ENCODE peak calls at places on chromosomes 16 and 17, in eight cellular contexts. U is stimulated activated CD4-positive, alpha-beta T cell treated with anti-CD3 and anti-CD28 coated beads, TNF-alpha, amount 100 ng/mL, for 48 hours; O is RWPE1; Z is Jurkat, Clone E6-1; I is NCI-H2171 treated with DMSO at 0.1 percent for 48 hours; D is fibroblast of the aortic adventitia; A is cardiac muscle cell; L is effector CD8-positive, alpha-beta T cell. W is an unnamed sample.

GRCh38 chr16:64317601-64318000 is 804.3 kb downstream of the CDH11 start:
- DNase-seq in I (no peak), U (no peak), L (no peak), O (no peak), D (no peak), Z (no peak), A (no peak), W (no peak)

GRCh38 chr17:36598951-36599401 is 2.4 kb upstream of the MRM1 start:
- DNase-seq in O (no peak), I (no peak), U (no peak), A (no peak), Z (no peak), D (no peak), L (no peak), W (no peak)

GRCh38 chr16:9159839-9160550 is 68.6 kb downstream of the HAPSTR1 start:
- DNase-seq in A (peak; percentile 66), Z (peak; percentile 18), D (peak; percentile 69), I (peak; percentile 52), L (no peak), O (peak; percentile 59), U (peak; percentile 23), W (peak; percentile 35)

GRCh38 chr17:68432086-68432864 is 25.0 kb downstream of the WIPI1 start:
- DNase-seq in I (no peak), U (no peak), O (no peak), L (no peak), A (no peak), Z (no peak), D (no peak), W (no peak)

GRCh38 chr17:43171761-43172487 is 910 bp downstream of the NBR1 start:
- DNase-seq in D (peak; percentile 95), Z (no peak), A (peak; percentile 96), U (no peak), L (no peak), O (peak; percentile 84), I (peak; percentile 60), W (peak; percentile 100)

GRCh38 chr16:28895609-28896008 is 17.3 kb downstream of the ATP2A1 start:
- DNase-seq in I (no peak), D (no peak), Z (no peak), A (no peak), U (no peak), O (no peak), L (no peak), W (no peak)

GRCh38 chr16:72999541-73000019 is 48.3 kb downstream of the ZFHX3 start:
- DNase-seq in L (no peak), D (no peak), I (no peak), Z (no peak), U (no peak), O (no peak), A (no peak), W (no peak)

GRCh38 chr17:15262291-15263205 is 2.6 kb downstream of the PMP22 start:
- DNase-seq in L (no peak), D (peak; percentile 94), I (no peak), U (no peak), Z (no peak), O (peak; percentile 46), A (peak; percentile 89), W (peak; percentile 62)

GRCh38 chr16:62353355-62353754 is 317.1 kb upstream of the CDH8 start:
- DNase-seq in I (no peak), U (no peak), L (no peak), D (no peak), O (no peak), Z (no peak), A (no peak), W (no peak)

GRCh38 chr17:64006361-64007088 is 8.4 kb downstream of the PRR29 start:
- DNase-seq in D (peak; percentile 57), Z (no peak), U (no peak), I (no peak), O (no peak), L (no peak), A (peak; percentile 49), W (peak; percentile 61)

GRCh38 chr17:63419949-63420867 is 25.9 kb downstream of the CYB561 start:
- DNase-seq in U (no peak), L (no peak), O (no peak), Z (peak; percentile 66), D (no peak), A (peak; percentile 38), I (no peak), W (no peak)

GRCh38 chr17:49528966-49529365 is 33.9 kb downstream of the NGFR start:
- DNase-seq in A (no peak), L (no peak), Z (no peak), O (no peak), U (no peak), D (no peak), I (no peak), W (no peak)

GRCh38 chr16:51337662-51338061 is 186.6 kb upstream of the SALL1 start:
- DNase-seq in A (no peak), I (no peak), D (no peak), Z (no peak), O (no peak), L (no peak), U (no peak), W (no peak)

GRCh38 chr17:57949649-57950048 is 5.6 kb downstream of the CUEDC1 start:
- DNase-seq in A (no peak), Z (no peak), D (peak; percentile 60), U (no peak), O (no peak), I (no peak), L (no peak), W (no peak)

GRCh38 chr17:82930043-82930923 is 90.5 kb upstream of the ZNF750 start:
- DNase-seq in U (no peak), A (no peak), O (no peak), L (no peak), Z (no peak), D (no peak), I (no peak), W (no peak)

GRCh38 chr17:8909621-8910292 is 42.3 kb upstream of the PIK3R6 start:
- DNase-seq in L (no peak), Z (no peak), I (no peak), A (no peak), O (no peak), U (no peak), D (no peak), W (no peak)

GRCh38 chr17:30375661-30376060 is 3.1 kb upstream of the CPD start:
- DNase-seq in U (no peak), I (no peak), L (no peak), A (peak; percentile 52), O (no peak), Z (no peak), D (peak; percentile 33), W (no peak)

GRCh38 chr16:11613381-11614303 is 26.9 kb upstream of the LITAF start:
- DNase-seq in D (no peak), A (no peak), U (no peak), Z (no peak), L (no peak), O (peak; percentile 90), I (peak; percentile 73), W (no peak)

GRCh38 chr16:68257251-68257905 is 6.9 kb upstream of the SLC7A6 start:
- DNase-seq in I (peak; percentile 41), A (no peak), Z (peak; percentile 96), D (no peak), L (no peak), U (no peak), O (no peak), W (peak; percentile 35)

GRCh38 chr17:35731932-35732805 is 730 bp downstream of the RASL10B start:
- DNase-seq in I (peak; percentile 13), A (no peak), Z (no peak), O (no peak), U (no peak), L (no peak), D (no peak), W (no peak)

GRCh38 chr16:22063888-22064467 is 28.4 kb upstream of the VWA3A start:
- DNase-seq in A (no peak), U (no peak), I (no peak), Z (no peak), D (no peak), L (no peak), O (no peak), W (no peak)

GRCh38 chr17:16286947-16287562 is 66.2 kb downstream of the CENPV start:
- DNase-seq in O (no peak), I (no peak), A (peak; percentile 73), L (no peak), U (no peak), Z (no peak), D (peak; percentile 64), W (no peak)

GRCh38 chr17:74918906-74919305 is 4.1 kb downstream of the USH1G start:
- DNase-seq in D (no peak), I (no peak), L (no peak), U (no peak), Z (no peak), A (no peak), O (no peak), W (no peak)

GRCh38 chr16:2520097-2520783 is at the start of gene AMDHD2:
- DNase-seq in L (peak; percentile 83), O (peak; percentile 84), I (peak; percentile 78), Z (peak; percentile 67), A (peak; percentile 95), U (peak; percentile 79), D (peak; percentile 90), W (peak; percentile 80)

GRCh38 chr17:19244796-19245195 is 7.6 kb downstream of the EPN2 start:
- DNase-seq in O (no peak), U (no peak), D (no peak), L (no peak), Z (no peak), A (no peak), I (peak; percentile 75), W (no peak)

GRCh38 chr17:48456584-48456983 is 26.6 kb upstream of the SKAP1 start:
- DNase-seq in D (no peak), O (peak; percentile 4), A (no peak), U (no peak), L (no peak), I (no peak), Z (no peak), W (no peak)

GRCh38 chr17:45234641-45235040 is 13.0 kb downstream of the FMNL1 start:
- DNase-seq in D (no peak), L (peak; percentile 42), Z (peak; percentile 63), U (no peak), I (peak; percentile 58), A (no peak), O (no peak), W (no peak)

GRCh38 chr17:7909080-7909479 is 7.0 kb downstream of the RNF227 start:
- DNase-seq in D (no peak), U (no peak), Z (no peak), A (no peak), O (no peak), L (no peak), I (no peak), W (no peak)

GRCh38 chr17:4006745-4007211 is 42.5 kb upstream of the ATP2A3 start:
- DNase-seq in D (no peak), Z (peak; percentile 68), O (no peak), U (no peak), A (no peak), L (no peak), I (no peak), W (no peak)

GRCh38 chr17:50114849-50115357 is 15.1 kb downstream of the SAMD14 start:
- DNase-seq in U (no peak), O (no peak), L (no peak), Z (peak; percentile 60), A (peak; percentile 75), I (peak; percentile 24), D (peak; percentile 78), W (peak; percentile 70)

GRCh38 chr16:67517661-67518423 is 10.8 kb upstream of the RIPOR1 start:
- DNase-seq in U (no peak), Z (no peak), I (no peak), L (no peak), D (no peak), A (no peak), O (no peak), W (no peak)

GRCh38 chr17:13395872-13396271 is 205.9 kb downstream of the HS3ST3A1 start:
- DNase-seq in Z (no peak), U (no peak), A (peak; percentile 64), D (peak; percentile 67), I (no peak), O (peak; percentile 26), L (no peak), W (peak; percentile 84)

GRCh38 chr16:82344157-82344556 is 174.1 kb upstream of the MPHOSPH6 start:
- DNase-seq in L (no peak), I (no peak), Z (peak; percentile 4), U (no peak), D (no peak), A (peak; percentile 3), O (no peak), W (no peak)

GRCh38 chr17:48003686-48004120 is 32.8 kb downstream of the CDK5RAP3 start:
- DNase-seq in Z (no peak), I (peak; percentile 99), A (no peak), D (no peak), O (no peak), L (no peak), U (no peak), W (no peak)